ENCODE peak calls at places on chromosomes 3 and 15, in seven cellular contexts. R is stimulated activated CD4-positive, alpha-beta T cell treated with anti-CD3 and anti-CD28 coated beads, Interleukin-1b, Interleukin-23, amount 100 ng/mL, for 48 hours; J is activated T-cell treated with anti-CD3 and anti-CD28 coated beads, Interleukin-2, amount 50 U/mL, for 72 hours; F is NCI-H748 treated with DMSO at 0.1 percent for 48 hours; L is A172; U is GM23338; M is HuH-7. A is an unnamed sample.

GRCh38 chr3:53350652-53351051 is 3.3 kb upstream of the DCP1A start:
- DNase-seq in R (no peak), F (no peak), L (peak; percentile 51), J (peak; percentile 15), U (peak; percentile 83), M (no peak), A (peak; percentile 45)

GRCh38 chr3:4326868-4327267 is 23.7 kb downstream of the SETMAR start:
- DNase-seq in R (no peak), L (no peak), F (no peak), M (no peak), J (no peak), U (no peak), A (no peak)

GRCh38 chr3:13346481-13347389 is 73.4 kb downstream of the NUP210 start:
- DNase-seq in M (peak; percentile 59), F (no peak), R (peak; percentile 79), J (peak; percentile 74), L (peak; percentile 66), U (peak; percentile 78), A (peak; percentile 41)

GRCh38 chr3:89851974-89852621 is 744.7 kb downstream of the EPHA3 start:
- DNase-seq in M (peak; percentile 43), L (no peak), F (peak; percentile 93), U (peak; percentile 91), R (no peak), J (no peak), A (peak; percentile 0)

GRCh38 chr3:98894791-98895576 is 6.5 kb downstream of the DCBLD2 start:
- DNase-seq in R (no peak), J (no peak), M (no peak), U (no peak), F (no peak), L (no peak), A (no peak)

GRCh38 chr15:84824260-84824690 is 7.1 kb downstream of the ALPK3 start:
- DNase-seq in U (no peak), J (no peak), F (no peak), L (no peak), M (no peak), R (no peak), A (no peak)

GRCh38 chr15:47786371-47786770 is 69.1 kb downstream of the SEMA6D start:
- DNase-seq in L (no peak), R (no peak), F (no peak), M (no peak), U (no peak), J (no peak), A (peak; percentile 15)

GRCh38 chr3:47455806-47456452 is 19.8 kb downstream of the SCAP start:
- DNase-seq in R (no peak), J (no peak), M (no peak), F (no peak), L (no peak), U (no peak), A (no peak)

GRCh38 chr3:195021674-195022073 is 249.3 kb downstream of the XXYLT1 start:
- DNase-seq in F (no peak), M (no peak), R (no peak), L (no peak), U (no peak), J (no peak), A (no peak)

GRCh38 chr3:53813229-53813628 is 33.0 kb downstream of the CHDH start:
- DNase-seq in J (no peak), L (no peak), M (no peak), U (no peak), R (no peak), F (no peak), A (no peak)

GRCh38 chr3:42852443-42852842 is 23.2 kb downstream of the CYP8B1 start:
- DNase-seq in F (no peak), U (no peak), R (no peak), L (no peak), J (no peak), M (no peak), A (no peak)

GRCh38 chr3:142150271-142150670 is 927 bp upstream of the TFDP2 start:
- DNase-seq in F (no peak), M (no peak), L (no peak), U (no peak), R (no peak), J (no peak), A (no peak)

GRCh38 chr3:66931699-66932098 is 66.4 kb upstream of the KBTBD8 start:
- DNase-seq in U (no peak), L (no peak), J (no peak), F (no peak), R (no peak), M (no peak), A (no peak)

GRCh38 chr15:22259881-22260421 is 179.6 kb downstream of the OR4M2 start:
- DNase-seq in F (no peak), R (no peak), U (no peak), M (no peak), L (no peak), J (no peak), A (no peak)

GRCh38 chr15:25451501-25451900 is 12.7 kb upstream of the UBE3A start:
- DNase-seq in M (no peak), L (no peak), U (no peak), F (no peak), R (no peak), J (no peak), A (no peak)

GRCh38 chr3:58356054-58356453 is 23.4 kb downstream of the PXK start:
- DNase-seq in R (no peak), L (no peak), U (no peak), F (no peak), M (no peak), J (no peak), A (peak; percentile 5)

GRCh38 chr3:154122096-154122911 is 1.1 kb downstream of the ARHGEF26 start:
- DNase-seq in M (no peak), F (no peak), L (no peak), J (peak; percentile 18), R (peak; percentile 3), U (peak; percentile 66), A (no peak)

GRCh38 chr3:16456784-16457415 is 56.6 kb downstream of the RFTN1 start:
- DNase-seq in U (no peak), J (no peak), M (no peak), L (peak; percentile 65), R (no peak), F (no peak), A (peak; percentile 79)

GRCh38 chr3:127065561-127066270 is 82.8 kb downstream of the PLXNA1 start:
- DNase-seq in U (no peak), J (no peak), R (no peak), F (no peak), L (no peak), M (no peak), A (no peak)

GRCh38 chr15:99467861-99468460 is 97.8 kb upstream of the MEF2A start:
- DNase-seq in M (no peak), F (no peak), L (no peak), U (no peak), J (no peak), R (no peak), A (peak; percentile 25)

A was measured in M059J.